ENCODE peak calls at places on chromosomes 16 and 17, in six cellular contexts. J is HepG2, W is GM12878, T is K562, C is H1, F is SK-N-SH. E is an unnamed sample.

GRCh38 chr17:10031102-10031501 is 126.0 kb upstream of the RCVRN start:
- DNase-seq in F (no peak), C (no peak), J (no peak), W (no peak), T (no peak), E (no peak)

GRCh38 chr17:8870406-8871040 is 3.0 kb upstream of the PIK3R6 start:
- DNase-seq in F (no peak), C (no peak), W (no peak), J (no peak), T (no peak), E (no peak)

GRCh38 chr17:30363715-30364202 is 15.0 kb upstream of the CPD start:
- DNase-seq in F (no peak), C (no peak), T (no peak), W (peak; percentile 99), J (no peak), E (no peak)

GRCh38 chr17:6072157-6072556 is 2.0 kb downstream of the WSCD1 start:
- DNase-seq in J (no peak), F (no peak), T (no peak), W (no peak), C (no peak), E (no peak)

GRCh38 chr16:57318240-57318970 is 33.9 kb upstream of the PLLP start:
- DNase-seq in J (no peak), T (peak; percentile 13), C (no peak), W (no peak), F (no peak), E (no peak)

GRCh38 chr17:31564883-31565297 is 173.4 kb downstream of the RAB11FIP4 start:
- DNase-seq in C (no peak), W (no peak), J (no peak), T (no peak), F (peak; percentile 16), E (no peak)

GRCh38 chr17:2222901-2223616 is 80.5 kb downstream of the SMG6 start:
- DNase-seq in J (no peak), F (no peak), T (no peak), W (peak; percentile 81), C (no peak), E (no peak)

GRCh38 chr17:55420776-55421178 is 858 bp downstream of the MMD start:
- DNase-seq in T (peak; percentile 22), J (no peak), W (no peak), C (no peak), F (peak; percentile 65), E (no peak)

GRCh38 chr16:89453662-89454321 is 36.6 kb downstream of the ANKRD11 start:
- DNase-seq in T (peak; percentile 45), W (no peak), F (no peak), C (no peak), J (no peak), E (no peak)

GRCh38 chr17:42980766-42981397 is 517 bp downstream of the RUNDC1 start:
- DNase-seq in C (no peak), F (peak; percentile 65), T (peak; percentile 67), J (peak; percentile 55), W (peak; percentile 24), E (peak; percentile 31)

GRCh38 chr17:27968206-27968732 is 74.2 kb upstream of the NLK start:
- DNase-seq in T (peak; percentile 74), C (no peak), F (peak; percentile 32), J (no peak), W (no peak), E (no peak)

DNA sequence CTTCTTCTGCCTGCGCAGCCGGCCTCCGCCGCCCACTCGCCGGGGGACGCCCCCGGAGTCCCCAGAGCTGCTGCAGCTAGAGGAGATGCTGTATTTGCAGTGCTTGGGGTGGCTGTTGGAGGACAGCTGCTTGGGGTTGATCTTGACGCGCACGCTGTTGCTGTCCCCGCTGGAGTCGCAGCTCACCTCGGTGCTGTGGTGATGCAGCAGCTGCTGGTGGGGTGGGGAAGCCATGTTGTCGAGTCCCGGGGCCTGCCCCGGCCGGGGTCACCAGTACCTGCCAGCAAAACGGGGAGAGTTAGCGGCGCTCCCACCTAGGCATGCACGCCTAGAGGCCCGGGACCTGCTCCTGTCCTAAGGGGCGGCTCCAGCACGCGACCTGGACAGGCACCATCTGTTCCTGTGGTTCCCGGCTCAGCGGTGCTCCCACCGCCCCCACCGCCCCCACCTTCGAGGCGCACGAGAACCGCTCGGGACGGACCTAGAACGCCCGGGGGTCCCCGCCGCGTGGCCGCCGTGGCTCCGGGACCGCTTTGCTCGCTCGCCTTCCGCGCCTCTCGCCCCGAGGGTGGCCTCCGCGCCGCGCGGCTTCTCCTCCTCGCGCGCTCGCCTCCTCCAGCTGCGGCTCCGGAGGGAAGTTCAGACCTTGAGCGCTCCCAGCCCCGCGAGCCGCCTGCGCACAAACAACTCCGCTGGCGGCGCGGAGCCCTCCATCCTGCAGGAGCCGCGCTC is 867 bp downstream of the ADCY9 start:
- DNase-seq in J (no peak), T (peak; percentile 51), W (no peak), F (peak; percentile 87), C (no peak), E (no peak)
- TF ChIP-seq RAD21 in J (peak; percentile 16), T (no peak), W (no peak), F (no peak), C (no peak), E (no peak)

GRCh38 chr16:1776991-1777374 is 4.0 kb upstream of the MRPS34 start:
- DNase-seq in T (no peak), C (no peak), J (no peak), F (no peak), W (no peak), E (no peak)
- H3K9ac ChIP-seq in T (no peak overlapping the region), C (no peak overlapping the region), J (no peak overlapping the region), F (no peak overlapping the region), W (no peak overlapping the region), E (no peak overlapping the region)

DNA sequence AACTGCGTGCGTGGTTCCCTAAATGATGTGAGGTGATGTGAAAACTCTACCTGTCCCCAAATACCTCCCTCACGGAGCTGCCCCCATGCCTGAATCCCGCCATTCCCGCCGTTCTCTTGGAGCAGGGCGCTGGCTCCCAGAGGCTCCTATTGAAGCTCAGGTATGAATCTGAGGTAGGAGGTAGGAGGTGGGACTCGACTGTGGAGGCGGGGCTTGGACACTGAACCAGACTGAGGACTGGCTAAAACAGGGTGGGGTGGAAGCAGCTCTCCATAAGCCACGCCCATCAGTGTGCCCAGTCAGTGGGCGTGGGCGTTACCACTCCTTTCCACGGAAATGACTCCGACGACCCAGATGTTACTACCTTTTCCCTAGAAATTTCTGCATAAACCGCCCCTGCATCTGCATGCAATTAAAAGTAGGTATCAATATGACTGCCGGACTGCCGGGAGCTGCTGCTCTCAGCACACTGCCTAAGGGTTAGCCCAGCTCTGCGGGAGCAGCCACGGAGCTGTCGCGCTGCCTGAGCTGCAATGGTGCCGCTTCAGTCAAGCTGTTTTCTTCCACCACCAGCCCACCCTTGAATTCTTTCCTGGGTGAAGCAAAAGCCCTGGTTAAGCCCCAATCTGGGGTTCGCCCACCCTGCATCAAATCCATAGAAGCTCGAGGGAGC is 41.0 kb downstream of the FOXL1 start:
- DNase-seq in T (peak; percentile 61), F (no peak), J (no peak), W (no peak), C (no peak), E (no peak)
- TF ChIP-seq MAX in T (no peak), F (no peak), J (no peak), W (no peak), C (no peak), E (no peak)

GRCh38 chr17:15467592-15467991 is at the start of gene CDRT4:
- DNase-seq in J (no peak), C (no peak), W (no peak), F (no peak), T (no peak), E (no peak)

GRCh38 chr17:15470536-15470935 is 3.1 kb upstream of the CDRT4 start:
- DNase-seq in F (no peak), C (no peak), T (no peak), J (no peak), W (no peak), E (no peak)

GRCh38 chr17:15468142-15468541 is 721 bp upstream of the CDRT4 start:
- DNase-seq in F (no peak), C (no peak), W (no peak), J (no peak), T (no peak), E (no peak)

GRCh38 chr17:15466131-15466530 is 1.3 kb downstream of the CDRT4 start:
- DNase-seq in J (no peak), F (peak; percentile 64), C (no peak), W (no peak), T (no peak), E (no peak)

DNA sequence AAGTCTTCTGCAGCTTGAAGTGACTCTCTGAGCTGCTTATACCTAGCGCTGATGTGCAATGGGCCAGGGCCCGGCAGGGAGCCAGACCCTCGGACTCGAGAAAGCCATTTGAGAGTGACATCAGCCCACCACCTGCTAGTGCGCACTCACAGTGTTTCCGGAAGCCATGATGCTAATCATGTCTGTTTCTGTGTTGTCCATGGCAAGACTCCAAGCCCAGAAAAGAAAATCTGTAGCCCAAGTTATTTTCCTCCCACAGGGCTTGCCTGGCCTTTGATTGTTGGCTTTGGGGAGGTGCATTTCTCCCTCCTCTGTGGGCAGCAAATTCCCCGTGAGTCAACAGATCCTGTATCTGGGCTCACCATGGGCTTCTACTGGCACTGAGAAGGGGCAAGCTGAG is 1.8 kb upstream of the CDRT4 start:
- DNase-seq in W (no peak), F (peak; percentile 54), T (no peak), J (no peak), C (no peak), E (no peak)
- TF ChIP-seq RAD21 in W (no peak), F (peak; percentile 15), T (no peak), J (no peak), C (no peak), E (no peak)

DNA sequence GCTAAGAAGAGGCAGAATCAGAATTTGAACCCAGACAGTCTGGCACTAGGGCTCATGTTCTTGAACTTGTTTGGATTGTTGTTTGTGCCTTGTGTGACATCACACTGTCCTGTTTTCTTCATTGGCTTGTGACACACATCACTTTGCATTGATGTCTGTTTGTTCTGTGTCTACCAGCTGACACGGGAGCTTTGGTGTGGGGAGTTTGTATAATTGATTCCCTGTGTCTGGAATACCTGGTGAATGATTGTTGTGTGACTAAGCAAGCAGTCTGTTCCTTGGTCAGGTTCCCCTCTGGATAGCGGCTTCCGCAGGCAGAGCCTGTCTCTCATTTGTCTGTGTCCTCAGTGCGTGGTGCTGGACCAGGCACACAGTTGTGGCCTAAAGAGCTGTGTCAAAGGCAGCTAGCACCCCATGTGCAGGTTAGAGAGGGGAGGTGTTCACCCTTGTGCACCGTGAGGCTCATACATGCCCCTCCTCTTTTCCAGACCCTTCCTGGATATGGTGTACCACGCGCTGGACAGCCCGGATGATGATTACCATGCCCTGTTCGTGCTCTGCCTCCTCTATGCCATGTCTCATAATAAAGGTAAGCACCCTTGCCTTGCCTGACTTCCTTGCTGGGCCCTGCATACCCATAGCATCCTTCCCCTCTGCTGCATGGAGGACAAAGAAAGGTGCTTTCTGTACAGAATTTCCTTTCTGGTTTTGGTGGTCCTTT is 80.1 kb downstream of the CLEC16A start:
- DNase-seq in F (no peak), T (no peak), W (no peak), C (no peak), J (peak; percentile 81), E (peak; percentile 45)
- H3K9ac ChIP-seq in F (no peak overlapping the region), T (no peak overlapping the region), W (no peak overlapping the region), C (no peak overlapping the region), J (no peak overlapping the region), E (no peak overlapping the region)

GRCh38 chr16:66224636-66225035 is 141.9 kb upstream of the CDH5 start:
- DNase-seq in T (no peak), J (no peak), C (no peak), F (no peak), W (no peak), E (no peak)
- TF ChIP-seq MAX in T (no peak), J (no peak), C (no peak), F (no peak), W (no peak), E (no peak)

E was measured in HCT116.